ENCODE peak calls at places on chromosome 19, in six cellular contexts. G is thoracic aorta, T is right lobe of liver, S is fibroblast of mammary gland, I is lung, B is heart right ventricle. H is an unnamed sample.
A peak's percentile ranks its signal among the peaks of the same experiment; 100 is the strongest.

GRCh38 chr19:50705422-50706019 is 14.1 kb downstream of the SHANK1 start:
- DNase-seq in G (no peak), I (no peak), B (no peak), T (no peak), S (peak; percentile 73), H (peak; percentile 78)

GRCh38 chr19:10471909-10472308 is 31.2 kb downstream of the KEAP1 start:
- DNase-seq in G (no peak), I (no peak), S (peak; percentile 54), T (no peak), B (no peak), H (peak; percentile 71)

GRCh38 chr19:58570770-58571574 is 2.2 kb downstream of the MZF1 start:
- DNase-seq in S (no peak), B (no peak), G (no peak), I (no peak), T (peak; percentile 58), H (no peak)

GRCh38 chr19:49145485-49146407 is 9.4 kb downstream of the HRC start:
- DNase-seq in T (peak; percentile 79), I (peak; percentile 78), G (no peak), B (peak; percentile 84), S (peak; percentile 73), H (peak; percentile 86)

GRCh38 chr19:39308531-39309304 is 11.9 kb downstream of the LRFN1 start:
- DNase-seq in T (no peak), S (no peak), I (no peak), B (no peak), G (no peak), H (peak; percentile 7)

GRCh38 chr19:1758959-1759903 is 5.9 kb downstream of the ONECUT3 start:
- DNase-seq in B (no peak), S (no peak), T (no peak), I (no peak), G (no peak), H (no peak)

GRCh38 chr19:10315335-10316214 is at the start of gene FDX2:
- DNase-seq in T (peak; percentile 93), B (peak; percentile 92), I (peak; percentile 90), G (peak; percentile 54), S (peak; percentile 72), H (peak; percentile 81)

GRCh38 chr19:31533114-31533513 is 183.9 kb upstream of the TSHZ3 start:
- DNase-seq in G (no peak), T (no peak), I (no peak), B (no peak), S (peak; percentile 28), H (peak; percentile 1)

GRCh38 chr19:10091892-10092641 is 6.0 kb downstream of the SHFL start:
- DNase-seq in S (no peak), G (no peak), I (no peak), B (no peak), T (no peak), H (no peak)

GRCh38 chr19:19304186-19304975 is 15.9 kb downstream of the SUGP1 start:
- DNase-seq in T (no peak), B (peak; percentile 47), S (no peak), G (no peak), I (no peak), H (peak; percentile 19)

GRCh38 chr19:17346109-17346671 is 8.8 kb downstream of the GTPBP3 start:
- DNase-seq in B (peak; percentile 81), S (peak; percentile 54), G (no peak), I (peak; percentile 75), T (no peak), H (peak; percentile 73)

GRCh38 chr19:15118248-15118647 is 11.0 kb downstream of the SYDE1 start:
- DNase-seq in S (no peak), I (no peak), G (no peak), B (no peak), T (no peak), H (no peak)

GRCh38 chr19:47729799-47730520 is 15.4 kb upstream of the NOP53 start:
- DNase-seq in I (peak; percentile 91), B (peak; percentile 86), S (peak; percentile 24), G (no peak), T (peak; percentile 66), H (peak; percentile 68)

GRCh38 chr19:33350538-33351309 is 22.8 kb upstream of the CEBPG start:
- DNase-seq in B (no peak), I (no peak), G (no peak), S (peak; percentile 98), T (no peak), H (peak; percentile 79)

GRCh38 chr19:17778621-17779280 is 16.2 kb upstream of the B3GNT3 start:
- DNase-seq in B (no peak), S (no peak), I (no peak), T (no peak), G (no peak), H (no peak)

DNA sequence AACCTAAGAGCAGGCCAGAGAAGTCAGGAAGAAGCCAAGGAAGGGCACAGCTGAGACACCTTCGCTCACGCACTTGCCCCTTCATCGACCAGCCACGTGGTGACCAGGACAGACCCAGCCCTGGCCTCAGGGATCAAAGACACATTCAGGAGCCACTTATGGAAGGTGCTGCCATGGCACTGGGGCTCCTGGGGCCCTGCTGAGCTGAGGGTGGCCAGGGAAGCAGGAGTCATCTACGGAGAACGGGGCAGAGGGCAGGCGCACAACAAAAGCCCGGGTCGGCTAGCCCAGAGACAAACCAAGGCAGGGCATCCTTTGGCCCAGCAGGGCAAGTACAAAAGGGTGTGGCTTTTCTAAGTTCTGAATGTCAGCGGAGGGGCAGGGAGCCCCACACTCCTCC is 2.3 kb downstream of the PLPP2 start:
- DNase-seq in B (no peak), I (no peak), G (no peak), T (no peak), S (no peak), H (no peak)
- H3K4me3 ChIP-seq in B (no peak overlapping the region), I (no peak overlapping the region), G (no peak overlapping the region), T (no peak overlapping the region), S (no peak overlapping the region), H (no peak overlapping the region)

DNA sequence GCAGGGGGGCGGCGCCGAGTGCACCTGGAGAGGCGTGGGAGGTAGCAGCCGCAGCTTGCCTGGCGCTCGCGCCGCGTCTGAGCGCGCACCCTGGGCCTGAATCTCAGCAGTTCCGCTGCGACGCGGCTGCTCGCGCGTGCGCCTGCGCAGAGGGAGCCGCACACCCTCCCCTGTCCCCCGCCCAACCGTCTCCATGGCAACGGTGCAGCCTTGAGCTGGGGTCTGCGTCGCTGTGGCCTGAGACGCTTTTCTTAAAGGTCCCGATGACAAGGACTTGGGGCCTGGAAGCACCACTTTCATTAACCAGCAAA is at the start of gene PNMA8B:
- DNase-seq in B (peak; percentile 72), T (no peak), G (no peak), S (no peak), I (no peak), H (peak; percentile 61)
- H3K4me3 ChIP-seq in B (peak within 1 kb of the TSS; percentile 51), T (no peak within 1 kb of the TSS), G (peak within 1 kb of the TSS; percentile 67), S (peak within 1 kb of the TSS; percentile 2), I (no peak within 1 kb of the TSS), H (no peak within 1 kb of the TSS)

GRCh38 chr19:36245210-36246005 is 30.5 kb downstream of the ZNF146 start:
- DNase-seq in T (no peak), B (no peak), I (no peak), S (no peak), G (no peak), H (no peak)
- H3K4me3 ChIP-seq in T (no peak overlapping the region), B (peak overlapping the region; percentile 55), I (peak overlapping the region; percentile 39), S (peak overlapping the region; percentile 22), G (peak overlapping the region; percentile 31), H (peak overlapping the region; percentile 21)

GRCh38 chr19:4916292-4917082 is 7.2 kb downstream of the UHRF1 start:
- DNase-seq in S (no peak), G (no peak), B (no peak), I (no peak), T (no peak), H (no peak)
- H3K4me3 ChIP-seq in S (no peak overlapping the region), G (peak overlapping the region; percentile 37), B (peak overlapping the region; percentile 31), I (peak overlapping the region; percentile 2), T (peak overlapping the region; percentile 20), H (no peak overlapping the region)

GRCh38 chr19:3059653-3060052 is 2.6 kb downstream of the TLE5 start:
- DNase-seq in I (no peak), T (no peak), S (no peak), B (no peak), G (no peak), H (no peak)
- H3K4me3 ChIP-seq in I (no peak overlapping the region), T (no peak overlapping the region), S (no peak overlapping the region), B (peak overlapping the region; percentile 88), G (no peak overlapping the region), H (no peak overlapping the region)